ENCODE peak calls at places on chromosome 13, in five cellular contexts. One of them, this sample, is unnamed.

GRCh38 chr13:75774176-75774575 is 138.0 kb downstream of the LMO7 start:
- DNase-seq in aorta: no peak
- DNase-seq in colonic mucosa: no peak
- DNase-seq in naive thymus-derived CD4-positive, alpha-beta T cell: no peak
- DNase-seq in left ventricle myocardium inferior: no peak
- DNase-seq in this sample: no peak

GRCh38 chr13:44932850-44933251 is 56.4 kb downstream of the NUFIP1 start:
- DNase-seq in aorta: no peak
- DNase-seq in colonic mucosa: no peak
- DNase-seq in naive thymus-derived CD4-positive, alpha-beta T cell: no peak
- DNase-seq in left ventricle myocardium inferior: no peak
- DNase-seq in this sample: no peak

GRCh38 chr13:111489301-111489700 is 168.9 kb downstream of the TEX29 start:
- DNase-seq in aorta: no peak
- DNase-seq in colonic mucosa: peak; percentile 7
- DNase-seq in naive thymus-derived CD4-positive, alpha-beta T cell: no peak
- DNase-seq in left ventricle myocardium inferior: no peak
- DNase-seq in this sample: no peak

GRCh38 chr13:45879666-45880065 is 28.1 kb upstream of the SIAH3 start:
- DNase-seq in aorta: no peak
- DNase-seq in colonic mucosa: no peak
- DNase-seq in naive thymus-derived CD4-positive, alpha-beta T cell: peak; percentile 2
- DNase-seq in left ventricle myocardium inferior: peak; percentile 65
- DNase-seq in this sample: no peak

GRCh38 chr13:114119196-114119595 is 13.2 kb downstream of the RASA3 start:
- DNase-seq in aorta: no peak
- DNase-seq in colonic mucosa: no peak
- DNase-seq in naive thymus-derived CD4-positive, alpha-beta T cell: no peak
- DNase-seq in left ventricle myocardium inferior: no peak
- DNase-seq in this sample: no peak

GRCh38 chr13:111388851-111389500 is 68.5 kb downstream of the TEX29 start:
- DNase-seq in aorta: peak; percentile 62
- DNase-seq in colonic mucosa: no peak
- DNase-seq in naive thymus-derived CD4-positive, alpha-beta T cell: peak; percentile 56
- DNase-seq in left ventricle myocardium inferior: no peak
- DNase-seq in this sample: no peak

GRCh38 chr13:27131202-27131623 is 40.4 kb downstream of the USP12 start:
- DNase-seq in aorta: no peak
- DNase-seq in colonic mucosa: peak; percentile 39
- DNase-seq in naive thymus-derived CD4-positive, alpha-beta T cell: no peak
- DNase-seq in left ventricle myocardium inferior: no peak
- DNase-seq in this sample: peak; percentile 77

GRCh38 chr13:63297162-63297561 is 1881.5 kb upstream of the PCDH20 start:
- DNase-seq in aorta: no peak
- DNase-seq in colonic mucosa: no peak
- DNase-seq in naive thymus-derived CD4-positive, alpha-beta T cell: no peak
- DNase-seq in left ventricle myocardium inferior: no peak
- DNase-seq in this sample: no peak

GRCh38 chr13:94315188-94315587 is 164.3 kb downstream of the DCT start:
- DNase-seq in aorta: no peak
- DNase-seq in colonic mucosa: no peak
- DNase-seq in naive thymus-derived CD4-positive, alpha-beta T cell: no peak
- DNase-seq in left ventricle myocardium inferior: no peak
- DNase-seq in this sample: no peak

GRCh38 chr13:95710313-95710712 is 33.4 kb downstream of the DNAJC3 start:
- DNase-seq in aorta: no peak
- DNase-seq in colonic mucosa: no peak
- DNase-seq in naive thymus-derived CD4-positive, alpha-beta T cell: no peak
- DNase-seq in left ventricle myocardium inferior: no peak
- DNase-seq in this sample: no peak

GRCh38 chr13:44231786-44232516 is 141.7 kb upstream of the SERP2 start:
- DNase-seq in aorta: no peak
- DNase-seq in colonic mucosa: peak; percentile 86
- DNase-seq in naive thymus-derived CD4-positive, alpha-beta T cell: no peak
- DNase-seq in left ventricle myocardium inferior: no peak
- DNase-seq in this sample: no peak

DNA sequence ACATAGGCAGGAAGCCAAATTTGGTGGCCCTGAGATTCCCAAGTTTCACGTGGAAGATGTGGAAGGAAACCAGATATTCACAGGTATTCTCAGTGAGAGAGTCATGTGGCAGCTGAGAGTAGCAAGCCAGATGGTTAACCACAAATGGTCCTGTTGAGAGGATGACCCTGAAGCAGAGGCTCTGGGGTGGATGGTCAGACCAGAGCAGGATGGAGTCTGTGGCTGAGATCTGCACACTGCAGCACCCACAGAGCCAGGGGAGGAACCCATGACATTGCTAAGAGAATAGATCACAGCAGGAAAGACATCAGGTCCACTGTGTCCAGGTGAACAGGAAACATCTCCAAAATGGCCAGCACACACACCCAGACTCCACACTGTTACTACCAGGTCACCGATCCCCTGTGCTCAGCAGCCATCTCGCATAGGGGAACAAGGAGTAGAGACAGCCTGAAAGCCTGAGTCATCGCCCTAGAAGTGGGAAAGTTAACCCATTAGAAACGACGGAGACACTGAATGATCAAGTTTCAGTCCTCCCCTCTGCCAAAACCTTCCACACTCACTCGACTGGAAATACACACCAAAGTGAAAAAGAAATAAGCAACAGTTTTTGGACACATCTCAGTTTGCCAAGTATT is 160.0 kb downstream of the RBM26 start:
- DNase-seq in aorta: no peak
- DNase-seq in colonic mucosa: no peak
- DNase-seq in naive thymus-derived CD4-positive, alpha-beta T cell: no peak
- DNase-seq in left ventricle myocardium inferior: no peak
- DNase-seq in this sample: no peak
- H3K27ac ChIP-seq in aorta: no peak overlapping the region
- H3K27ac ChIP-seq in colonic mucosa: no peak overlapping the region
- H3K27ac ChIP-seq in naive thymus-derived CD4-positive, alpha-beta T cell: no peak overlapping the region
- H3K27ac ChIP-seq in left ventricle myocardium inferior: no peak overlapping the region
- H3K27ac ChIP-seq in this sample: no peak overlapping the region

DNA sequence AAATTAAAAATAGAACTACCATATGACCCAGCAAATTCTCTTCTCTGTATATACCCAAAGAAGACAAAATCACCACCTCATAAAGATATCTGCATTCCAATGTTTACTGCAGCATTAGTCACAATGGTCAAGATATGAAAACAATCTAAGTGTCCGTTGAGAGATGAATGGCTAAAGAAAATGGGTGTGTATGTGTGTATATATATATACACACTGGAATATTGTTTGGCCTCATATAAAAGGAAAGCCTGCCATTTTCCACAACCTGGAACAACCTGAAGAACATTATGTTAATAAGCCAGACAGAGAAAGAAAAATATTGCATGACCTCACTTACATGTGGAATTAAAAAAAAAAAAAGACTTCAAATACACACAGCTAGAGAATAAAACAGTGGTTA is 29.5 kb upstream of the RBM26 start:
- DNase-seq in aorta: no peak
- DNase-seq in colonic mucosa: no peak
- DNase-seq in naive thymus-derived CD4-positive, alpha-beta T cell: no peak
- DNase-seq in left ventricle myocardium inferior: no peak
- DNase-seq in this sample: no peak
- H3K27ac ChIP-seq in aorta: no peak overlapping the region
- H3K27ac ChIP-seq in colonic mucosa: peak overlapping the region; percentile 68
- H3K27ac ChIP-seq in naive thymus-derived CD4-positive, alpha-beta T cell: no peak overlapping the region
- H3K27ac ChIP-seq in left ventricle myocardium inferior: no peak overlapping the region
- H3K27ac ChIP-seq in this sample: no peak overlapping the region

DNA sequence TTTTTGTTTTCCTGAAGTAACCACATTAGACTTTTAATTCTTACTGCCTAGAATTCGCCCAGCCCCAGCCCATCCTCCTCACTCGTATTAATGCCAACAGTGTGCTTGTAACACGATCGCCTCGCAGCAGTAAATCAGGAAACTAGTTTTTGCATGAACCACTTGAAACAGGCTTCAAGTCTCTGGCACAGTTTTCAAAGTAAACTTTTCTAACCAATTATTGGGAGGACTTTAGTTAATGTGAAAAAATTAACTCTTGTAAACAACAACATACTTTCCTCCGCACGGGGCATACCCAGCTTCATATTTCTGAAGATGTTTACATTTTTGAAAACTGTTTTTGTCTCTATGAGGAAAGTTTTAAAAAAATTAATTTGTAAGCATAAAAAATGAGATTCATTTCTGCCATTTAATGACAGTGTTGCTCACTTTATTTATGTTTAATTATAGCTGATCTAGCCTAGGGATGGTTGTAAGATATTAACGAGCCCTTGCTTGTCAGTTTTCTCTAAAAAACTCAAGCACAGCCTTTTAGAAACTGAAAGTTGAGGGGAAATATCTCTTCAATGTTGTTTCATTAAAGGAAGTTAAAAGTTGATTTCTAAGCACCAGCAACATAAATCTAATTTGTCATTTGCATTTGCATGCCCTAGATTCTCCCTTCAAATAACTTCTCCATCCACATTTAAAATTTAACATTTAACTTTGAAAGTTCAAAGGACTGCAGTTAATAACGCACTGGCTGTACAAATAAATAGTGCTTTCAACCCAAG is 39.4 kb downstream of the TNFRSF19 start:
- DNase-seq in aorta: no peak
- DNase-seq in colonic mucosa: peak; percentile 23
- DNase-seq in naive thymus-derived CD4-positive, alpha-beta T cell: no peak
- DNase-seq in left ventricle myocardium inferior: no peak
- DNase-seq in this sample: no peak
- H3K27ac ChIP-seq in aorta: no peak overlapping the region
- H3K27ac ChIP-seq in colonic mucosa: no peak overlapping the region
- H3K27ac ChIP-seq in naive thymus-derived CD4-positive, alpha-beta T cell: no peak overlapping the region
- H3K27ac ChIP-seq in left ventricle myocardium inferior: peak overlapping the region; percentile 77
- H3K27ac ChIP-seq in this sample: no peak overlapping the region

DNA sequence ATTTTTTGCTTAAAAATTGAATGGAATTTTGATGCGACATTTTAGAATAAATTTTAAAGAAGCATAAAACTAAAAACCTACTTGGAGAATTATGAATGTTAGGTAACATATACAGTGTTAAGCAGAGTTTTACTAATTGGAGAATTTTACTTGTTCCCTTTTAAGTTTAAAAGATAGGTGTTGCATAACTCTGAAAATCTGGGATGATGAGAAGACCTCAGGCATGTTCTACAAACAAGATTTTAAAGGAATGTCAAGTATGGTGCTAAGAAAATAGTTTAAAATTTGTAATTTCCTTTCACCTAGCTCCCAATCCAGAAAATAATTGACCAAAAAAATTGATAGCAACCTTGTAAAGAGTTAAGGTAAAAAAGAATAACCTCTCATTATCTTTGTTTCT is 135.8 kb downstream of the RFC3 start:
- DNase-seq in aorta: no peak
- DNase-seq in colonic mucosa: no peak
- DNase-seq in naive thymus-derived CD4-positive, alpha-beta T cell: no peak
- DNase-seq in left ventricle myocardium inferior: no peak
- DNase-seq in this sample: no peak
- H3K27ac ChIP-seq in aorta: no peak overlapping the region
- H3K27ac ChIP-seq in colonic mucosa: no peak overlapping the region
- H3K27ac ChIP-seq in naive thymus-derived CD4-positive, alpha-beta T cell: no peak overlapping the region
- H3K27ac ChIP-seq in left ventricle myocardium inferior: peak overlapping the region; percentile 30
- H3K27ac ChIP-seq in this sample: no peak overlapping the region

GRCh38 chr13:101415358-101416174 is 742 bp downstream of the NALCN start:
- DNase-seq in aorta: peak; percentile 75
- DNase-seq in colonic mucosa: no peak
- DNase-seq in naive thymus-derived CD4-positive, alpha-beta T cell: no peak
- DNase-seq in left ventricle myocardium inferior: no peak
- DNase-seq in this sample: no peak

GRCh38 chr13:101417043-101417406 is 717 bp upstream of the NALCN start:
- DNase-seq in aorta: no peak
- DNase-seq in colonic mucosa: no peak
- DNase-seq in naive thymus-derived CD4-positive, alpha-beta T cell: no peak
- DNase-seq in left ventricle myocardium inferior: no peak
- DNase-seq in this sample: no peak

GRCh38 chr13:101412076-101412475 is 4.2 kb downstream of the NALCN start:
- DNase-seq in aorta: no peak
- DNase-seq in colonic mucosa: no peak
- DNase-seq in naive thymus-derived CD4-positive, alpha-beta T cell: no peak
- DNase-seq in left ventricle myocardium inferior: no peak
- DNase-seq in this sample: no peak

GRCh38 chr13:101417501-101417900 is 1.2 kb upstream of the NALCN start:
- DNase-seq in aorta: no peak
- DNase-seq in colonic mucosa: no peak
- DNase-seq in naive thymus-derived CD4-positive, alpha-beta T cell: no peak
- DNase-seq in left ventricle myocardium inferior: no peak
- DNase-seq in this sample: no peak

GRCh38 chr13:101416181-101417042 is at the start of gene NALCN:
- DNase-seq in aorta: peak; percentile 84
- DNase-seq in colonic mucosa: no peak
- DNase-seq in naive thymus-derived CD4-positive, alpha-beta T cell: no peak
- DNase-seq in left ventricle myocardium inferior: peak; percentile 22
- DNase-seq in this sample: no peak
- H3K27ac ChIP-seq in aorta: peak within 1 kb of the TSS; percentile 68
- H3K27ac ChIP-seq in colonic mucosa: no peak within 1 kb of the TSS
- H3K27ac ChIP-seq in naive thymus-derived CD4-positive, alpha-beta T cell: no peak within 1 kb of the TSS
- H3K27ac ChIP-seq in left ventricle myocardium inferior: peak within 1 kb of the TSS; percentile 84
- H3K27ac ChIP-seq in this sample: no peak within 1 kb of the TSS

GRCh38 chr13:41229356-41229755 is 34.0 kb downstream of the MTRF1 start:
- DNase-seq in aorta: no peak
- DNase-seq in colonic mucosa: no peak
- DNase-seq in naive thymus-derived CD4-positive, alpha-beta T cell: no peak
- DNase-seq in left ventricle myocardium inferior: no peak
- DNase-seq in this sample: no peak

GRCh38 chr13:41222259-41222852 is 28.0 kb upstream of the KBTBD7 start:
- DNase-seq in aorta: no peak
- DNase-seq in colonic mucosa: peak; percentile 56
- DNase-seq in naive thymus-derived CD4-positive, alpha-beta T cell: peak; percentile 61
- DNase-seq in left ventricle myocardium inferior: no peak
- DNase-seq in this sample: peak; percentile 70

DNA sequence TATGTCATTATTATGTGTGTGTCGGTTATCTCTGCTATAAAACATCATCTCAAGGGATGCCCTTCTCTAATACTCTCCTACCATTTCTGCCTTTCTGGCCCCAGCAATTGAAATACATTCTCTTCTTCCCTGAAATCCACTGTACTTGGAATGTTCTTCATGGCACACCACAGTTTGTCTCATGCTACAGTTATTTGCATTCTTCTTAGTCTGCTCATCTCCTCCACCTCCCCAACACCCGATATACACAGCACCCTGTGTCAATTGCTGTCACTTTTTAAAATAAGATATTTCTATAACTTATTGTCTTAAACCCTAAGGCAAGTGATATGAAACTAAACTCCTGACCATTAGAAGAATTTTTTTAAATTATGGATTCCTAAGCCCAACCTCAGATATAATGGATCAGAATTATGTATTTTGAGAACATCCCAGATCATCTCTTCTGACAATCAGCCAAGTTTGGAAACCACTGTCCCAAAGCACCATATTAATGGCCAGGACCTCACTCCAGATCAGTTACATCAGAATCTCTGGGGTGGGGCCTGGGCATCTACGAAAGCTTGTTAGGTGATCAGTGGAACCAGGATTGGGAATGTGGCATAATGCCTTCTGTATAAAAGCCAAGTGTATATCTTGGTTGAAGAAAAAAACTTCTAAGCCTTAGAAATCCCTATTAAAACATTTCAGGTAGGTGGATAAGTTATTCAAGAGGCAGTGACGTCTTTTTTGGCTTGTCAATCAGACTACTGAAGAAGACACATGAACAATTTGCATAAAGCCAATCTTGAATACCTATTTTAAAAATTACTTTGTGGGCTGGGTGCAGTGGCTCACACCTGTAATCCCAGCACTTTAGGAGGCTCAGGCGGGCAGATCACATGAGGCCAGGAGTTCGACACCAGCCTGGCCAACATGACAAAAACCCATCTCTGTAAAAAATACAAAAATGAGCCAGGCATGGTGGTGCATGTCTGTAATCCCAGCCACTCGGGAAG is 30.0 kb upstream of the KBTBD7 start:
- DNase-seq in aorta: no peak
- DNase-seq in colonic mucosa: no peak
- DNase-seq in naive thymus-derived CD4-positive, alpha-beta T cell: no peak
- DNase-seq in left ventricle myocardium inferior: no peak
- DNase-seq in this sample: no peak
- H3K27ac ChIP-seq in aorta: no peak overlapping the region
- H3K27ac ChIP-seq in colonic mucosa: no peak overlapping the region
- H3K27ac ChIP-seq in naive thymus-derived CD4-positive, alpha-beta T cell: no peak overlapping the region
- H3K27ac ChIP-seq in left ventricle myocardium inferior: no peak overlapping the region
- H3K27ac ChIP-seq in this sample: no peak overlapping the region